ENCODE peak calls at places on chromosome 4, in five cellular contexts. P is sigmoid colon, V is colonic mucosa, X is HCT116, H is PC-3. S is an unnamed sample.

GRCh38 chr4:21790437-21791029 is 158.0 kb downstream of the KCNIP4 start:
- DNase-seq in P (no peak), V (no peak), X (peak), H (peak), S (peak)

GRCh38 chr4:102869569-102870227 is 906 bp downstream of the CISD2 start:
- DNase-seq in P (no peak), V (peak), X (no peak), H (no peak), S (no peak)

GRCh38 chr4:44493924-44494323 is 45.3 kb upstream of the KCTD8 start:
- DNase-seq in P (no peak), V (no peak), X (no peak), H (peak), S (no peak)

GRCh38 chr4:84632092-84632491 is 49.2 kb downstream of the CDS1 start:
- DNase-seq in P (no peak), V (no peak), X (no peak), H (peak), S (no peak)

GRCh38 chr4:5592272-5592671 is 116.1 kb downstream of the EVC2 start:
- DNase-seq in P (no peak), V (no peak), X (no peak), H (no peak), S (no peak)

GRCh38 chr4:53974561-53974960 is 89.8 kb downstream of the CHIC2 start:
- DNase-seq in P (no peak), V (no peak), X (no peak), H (no peak), S (no peak)

GRCh38 chr4:135515295-135515694 is 1313.7 kb upstream of the PABPC4L start:
- DNase-seq in P (no peak), V (no peak), X (no peak), H (no peak), S (no peak)

GRCh38 chr4:53480909-53481308 is 103.5 kb downstream of the FIP1L1 start:
- DNase-seq in P (no peak), V (no peak), X (no peak), H (no peak), S (no peak)

GRCh38 chr4:53346920-53347852 is 18.7 kb downstream of the SCFD2 start:
- DNase-seq in P (no peak), V (no peak), X (no peak), H (peak), S (no peak)

GRCh38 chr4:4758708-4759107 is 100.8 kb upstream of the MSX1 start:
- DNase-seq in P (no peak), V (no peak), X (no peak), H (no peak), S (no peak)

GRCh38 chr4:172225457-172225856 is 412.3 kb downstream of the GALNTL6 start:
- DNase-seq in P (no peak), V (no peak), X (no peak), H (no peak), S (no peak)

GRCh38 chr4:26873391-26874026 is 12.9 kb downstream of the STIM2 start:
- DNase-seq in P (no peak), V (no peak), X (no peak), H (no peak), S (no peak)

GRCh38 chr4:105145059-105145912 is 1.4 kb upstream of the TET2 start:
- DNase-seq in P (no peak), V (no peak), X (no peak), H (no peak), S (no peak)

GRCh38 chr4:99405433-99406115 is 29.6 kb downstream of the ADH7 start:
- DNase-seq in P (peak), V (peak), X (peak), H (peak), S (peak)

GRCh38 chr4:185480016-185480732 is 8.6 kb upstream of the CCDC110 start:
- DNase-seq in P (no peak), V (no peak), X (no peak), H (no peak), S (no peak)

GRCh38 chr4:107896158-107896645 is 35.1 kb upstream of the CYP2U1 start:
- DNase-seq in P (no peak), V (no peak), X (peak), H (peak), S (peak)

GRCh38 chr4:81971637-81972036 is 402.2 kb downstream of the HNRNPD start:
- DNase-seq in P (no peak), V (no peak), X (no peak), H (no peak), S (no peak)

GRCh38 chr4:57064811-57065711 is 45.1 kb downstream of the IGFBP7 start:
- DNase-seq in P (peak), V (no peak), X (no peak), H (peak), S (no peak)

GRCh38 chr4:33381806-33382205 is 2661.6 kb downstream of the PCDH7 start:
- DNase-seq in P (no peak), V (no peak), X (no peak), H (peak), S (no peak)

GRCh38 chr4:99879458-99879857 is 14.8 kb downstream of the LAMTOR3 start:
- DNase-seq in P (no peak), V (no peak), X (no peak), H (no peak), S (no peak)

GRCh38 chr4:5019274-5019673 is at the start of gene CYTL1:
- DNase-seq in P (no peak), V (no peak), X (no peak), H (no peak), S (no peak)

GRCh38 chr4:163523791-163524365 is 29.4 kb downstream of the TMA16 start:
- DNase-seq in P (no peak), V (no peak), X (no peak), H (no peak), S (no peak)

GRCh38 chr4:7985072-7985471 is 45.4 kb upstream of the AFAP1 start:
- DNase-seq in P (no peak), V (no peak), X (no peak), H (no peak), S (no peak)
- TF ChIP-seq CTCF in P (no peak), V (no peak), X (no peak), H (no peak), S (no peak)

GRCh38 chr4:70515342-70516245 is 2.8 kb upstream of the AMTN start:
- DNase-seq in P (no peak), V (no peak), X (no peak), H (peak), S (no peak)

GRCh38 chr4:70508801-70509200 is 9.6 kb upstream of the AMTN start:
- DNase-seq in P (no peak), V (no peak), X (no peak), H (no peak), S (no peak)

GRCh38 chr4:70511365-70511764 is 7.0 kb upstream of the AMTN start:
- DNase-seq in P (no peak), V (no peak), X (no peak), H (peak), S (no peak)
- TF ChIP-seq CTCF in P (no peak), V (no peak), X (no peak), H (no peak), S (no peak)

GRCh38 chr4:71941001-71941400 is 90.8 kb upstream of the NPFFR2 start:
- DNase-seq in P (no peak), V (peak), X (peak), H (peak), S (peak)
- TF ChIP-seq CTCF in P (no peak), V (no peak), X (peak), H (peak), S (no peak)

DNA sequence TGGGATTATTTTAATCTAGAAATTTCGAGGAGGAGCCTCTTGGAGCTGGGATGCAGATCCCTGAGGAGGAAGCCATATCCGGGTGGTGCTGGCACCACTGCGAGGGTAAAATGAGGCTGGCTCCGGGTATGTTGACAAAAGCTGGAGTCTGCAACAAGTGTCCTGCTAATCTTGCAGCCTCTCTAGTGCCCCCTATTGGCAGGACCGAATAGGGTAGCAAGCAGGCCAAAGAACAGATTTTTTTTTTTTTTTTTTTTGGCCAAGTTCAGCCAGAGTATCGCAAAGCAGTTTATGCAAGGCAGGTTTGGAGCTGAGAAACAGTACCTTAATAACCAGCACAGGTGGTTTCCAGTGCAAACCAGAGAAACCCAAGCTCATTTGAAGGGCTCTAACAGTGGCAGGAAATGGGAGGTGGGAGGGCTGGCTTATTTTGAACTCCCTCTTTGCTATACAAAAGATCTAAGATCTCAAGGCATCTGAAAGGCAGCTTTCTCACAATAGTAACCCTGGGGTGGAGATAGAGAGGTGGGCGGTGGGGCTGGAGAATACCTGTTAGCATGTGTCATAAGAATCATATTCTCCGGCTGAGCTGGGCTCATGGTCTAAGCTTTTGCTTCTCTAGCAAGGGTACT is 38.2 kb upstream of the OCIAD2 start:
- DNase-seq in P (no peak), V (peak), X (no peak), H (peak), S (peak)
- TF ChIP-seq CTCF in P (no peak), V (no peak), X (peak), H (peak), S (peak)

DNA sequence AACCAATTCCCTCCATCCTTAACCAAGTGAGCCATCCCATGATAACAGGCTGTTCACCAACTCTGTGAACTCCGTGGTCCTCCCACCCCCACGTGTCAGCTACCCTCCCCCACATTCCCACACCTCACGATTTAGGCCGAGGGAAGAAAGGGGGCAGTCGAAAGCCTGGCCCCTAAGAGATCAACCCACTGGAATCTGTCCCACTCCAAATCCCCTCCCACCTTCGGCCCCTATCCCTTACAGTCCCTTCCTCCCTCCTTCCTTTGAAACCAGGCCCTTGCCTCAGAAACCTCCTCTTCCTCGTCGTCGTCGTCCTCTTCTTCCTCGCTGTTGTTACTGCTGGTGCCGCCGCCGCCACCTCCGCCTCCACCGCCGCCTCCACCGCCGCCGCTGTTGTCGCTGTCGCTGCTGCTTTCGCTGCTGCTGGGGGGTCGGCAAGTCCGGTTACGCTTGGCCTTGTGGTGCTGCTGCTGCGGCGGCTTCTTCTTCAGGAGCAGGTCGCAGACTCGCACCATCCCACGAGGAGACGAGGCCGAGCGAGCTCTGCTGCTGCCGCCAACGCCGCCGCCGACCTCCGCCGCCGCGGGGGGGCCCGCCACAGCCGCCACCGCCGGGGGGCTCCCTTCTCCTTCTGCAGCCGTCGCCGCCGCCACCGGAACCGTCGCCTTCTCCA is 467 bp downstream of the ANKRD17 start:
- DNase-seq in P (no peak), V (peak), X (no peak), H (peak), S (no peak)
- TF ChIP-seq CTCF in P (no peak), V (no peak), X (peak), H (peak), S (no peak)